ENCODE peak calls at places on chromosomes 4 and X, in nine cellular contexts. W is GM12865, X is uterus, V is hepatocyte, N is GM20000, H is fibroblast of pulmonary artery, O is fibroblast of lung, F is tibial nerve, C is astrocyte of the spinal cord. B is an unnamed sample.

GRCh38 chr4:15194520-15194919 is 192.2 kb downstream of the CPEB2 start:
- DNase-seq in W (no peak), X (no peak), V (no peak), N (no peak), H (no peak), O (peak), F (no peak), C (peak), B (no peak)

GRCh38 chrX:139691493-139691842 is 16.5 kb downstream of the MCF2 start:
- DNase-seq in W (no peak), X (no peak), V (peak), N (no peak), H (peak), O (peak), F (no peak), C (peak), B (no peak)

GRCh38 chrX:12138366-12139313 is at the start of gene FRMPD4:
- DNase-seq in W (no peak), X (no peak), V (peak), N (no peak), H (peak), O (peak), F (no peak), C (no peak), B (no peak)

GRCh38 chr4:74549936-74550335 is 105.0 kb downstream of the AREG start:
- DNase-seq in W (no peak), X (no peak), V (no peak), N (no peak), H (peak), O (peak), F (no peak), C (no peak), B (no peak)

GRCh38 chr4:157741642-157742041 is 431.2 kb downstream of the GASK1B start:
- DNase-seq in W (no peak), X (no peak), V (no peak), N (no peak), H (peak), O (peak), F (no peak), C (no peak), B (peak)

GRCh38 chr4:5460106-5460801 is 248.1 kb downstream of the EVC2 start:
- DNase-seq in W (peak), X (no peak), V (peak), N (peak), H (peak), O (peak), F (no peak), C (peak), B (peak)

GRCh38 chrX:35166023-35166422 is 223.4 kb downstream of the FAM47B start:
- DNase-seq in W (no peak), X (no peak), V (no peak), N (no peak), H (no peak), O (no peak), F (no peak), C (no peak), B (no peak)

GRCh38 chr4:180169394-180169793 is 2073.8 kb upstream of the TENM3 start:
- DNase-seq in W (no peak), X (no peak), V (no peak), N (no peak), H (no peak), O (no peak), F (no peak), C (no peak), B (no peak)

GRCh38 chrX:21982311-21982710 is 41.8 kb downstream of the SMS start:
- DNase-seq in W (no peak), X (no peak), V (no peak), N (no peak), H (no peak), O (no peak), F (no peak), C (no peak), B (no peak)

GRCh38 chr4:104352211-104352610 is 142.5 kb downstream of the CXXC4 start:
- DNase-seq in W (peak), X (no peak), V (no peak), N (no peak), H (no peak), O (no peak), F (no peak), C (no peak), B (no peak)

GRCh38 chr4:94472056-94472826 is 20.5 kb downstream of the PDLIM5 start:
- DNase-seq in W (no peak), X (no peak), V (no peak), N (no peak), H (peak), O (peak), F (no peak), C (peak), B (peak)

GRCh38 chrX:73877687-73878086 is 314.7 kb downstream of the CHIC1 start:
- DNase-seq in W (no peak), X (no peak), V (no peak), N (no peak), H (no peak), O (peak), F (no peak), C (no peak), B (no peak)

GRCh38 chr4:7435411-7436095 is 823 bp upstream of the PSAPL1 start:
- DNase-seq in W (no peak), X (no peak), V (peak), N (no peak), H (peak), O (peak), F (no peak), C (no peak), B (no peak)

GRCh38 chr4:153409412-153409811 is 56.7 kb upstream of the TMEM131L start:
- DNase-seq in W (no peak), X (no peak), V (no peak), N (no peak), H (peak), O (peak), F (no peak), C (peak), B (peak)

GRCh38 chrX:50967734-50968133 is 57.2 kb downstream of the BMP15 start:
- DNase-seq in W (no peak), X (no peak), V (no peak), N (no peak), H (no peak), O (peak), F (no peak), C (no peak), B (peak)

GRCh38 chr4:67593741-67594175 is 35.2 kb downstream of the STAP1 start:
- DNase-seq in W (no peak), X (no peak), V (peak), N (no peak), H (peak), O (peak), F (no peak), C (no peak), B (peak)

GRCh38 chr4:53321151-53321987 is 44.5 kb downstream of the SCFD2 start:
- DNase-seq in W (no peak), X (no peak), V (no peak), N (no peak), H (peak), O (peak), F (no peak), C (peak), B (peak)

GRCh38 chr4:68864438-68865177 is 48.8 kb downstream of the UGT2B10 start:
- DNase-seq in W (no peak), X (no peak), V (peak), N (no peak), H (no peak), O (no peak), F (no peak), C (no peak), B (no peak)

GRCh38 chrX:24782011-24782410 is 88.3 kb downstream of the POLA1 start:
- DNase-seq in W (no peak), X (no peak), V (no peak), N (no peak), H (no peak), O (no peak), F (no peak), C (no peak), B (no peak)

GRCh38 chrX:54807524-54808108 is at the start of gene MAGED2:
- DNase-seq in W (no peak), X (peak), V (peak), N (peak), H (peak), O (peak), F (peak), C (peak), B (no peak)

GRCh38 chrX:101220881-101221280 is 1.3 kb downstream of the DRP2 start:
- DNase-seq in W (no peak), X (no peak), V (no peak), N (no peak), H (no peak), O (no peak), F (no peak), C (no peak), B (no peak)

GRCh38 chrX:154750301-154751120 is at the start of gene GAB3:
- DNase-seq in W (peak), X (peak), V (peak), N (peak), H (peak), O (no peak), F (no peak), C (peak), B (no peak)

GRCh38 chrX:136260801-136261200 is 9.6 kb upstream of the MAP7D3 start:
- DNase-seq in W (no peak), X (no peak), V (no peak), N (no peak), H (peak), O (peak), F (no peak), C (peak), B (no peak)

GRCh38 chr4:16667464-16667863 is 231.0 kb downstream of the LDB2 start:
- DNase-seq in W (no peak), X (no peak), V (no peak), N (no peak), H (peak), O (peak), F (no peak), C (peak), B (peak)

GRCh38 chr4:19051751-19052296 is 1030.3 kb upstream of the LCORL start:
- DNase-seq in W (no peak), X (no peak), V (no peak), N (no peak), H (no peak), O (no peak), F (no peak), C (no peak), B (no peak)

GRCh38 chr4:72128741-72129140 is 96.9 kb downstream of the NPFFR2 start:
- DNase-seq in W (no peak), X (no peak), V (no peak), N (no peak), H (no peak), O (no peak), F (no peak), C (no peak), B (no peak)

GRCh38 chr4:155759372-155760252 is 791 bp downstream of the GUCY1B1 start:
- DNase-seq in W (peak), X (peak), V (peak), N (peak), H (peak), O (peak), F (peak), C (no peak), B (no peak)

GRCh38 chrX:153599192-153600031 is 473 bp upstream of the CCNQ start:
- DNase-seq in W (peak), X (peak), V (peak), N (peak), H (peak), O (peak), F (peak), C (peak), B (peak)
- TF ChIP-seq CTCF in W (no peak), X (no peak), V (no peak), N (no peak), H (no peak), O (no peak), F (no peak), C (no peak), B (no peak)

GRCh38 chrX:113947548-113947947 is 636.3 kb upstream of the HTR2C start:
- DNase-seq in W (no peak), X (no peak), V (peak), N (no peak), H (no peak), O (no peak), F (no peak), C (no peak), B (peak)
- TF ChIP-seq CTCF in W (no peak), X (no peak), V (peak), N (no peak), H (no peak), O (no peak), F (no peak), C (no peak), B (peak)

DNA sequence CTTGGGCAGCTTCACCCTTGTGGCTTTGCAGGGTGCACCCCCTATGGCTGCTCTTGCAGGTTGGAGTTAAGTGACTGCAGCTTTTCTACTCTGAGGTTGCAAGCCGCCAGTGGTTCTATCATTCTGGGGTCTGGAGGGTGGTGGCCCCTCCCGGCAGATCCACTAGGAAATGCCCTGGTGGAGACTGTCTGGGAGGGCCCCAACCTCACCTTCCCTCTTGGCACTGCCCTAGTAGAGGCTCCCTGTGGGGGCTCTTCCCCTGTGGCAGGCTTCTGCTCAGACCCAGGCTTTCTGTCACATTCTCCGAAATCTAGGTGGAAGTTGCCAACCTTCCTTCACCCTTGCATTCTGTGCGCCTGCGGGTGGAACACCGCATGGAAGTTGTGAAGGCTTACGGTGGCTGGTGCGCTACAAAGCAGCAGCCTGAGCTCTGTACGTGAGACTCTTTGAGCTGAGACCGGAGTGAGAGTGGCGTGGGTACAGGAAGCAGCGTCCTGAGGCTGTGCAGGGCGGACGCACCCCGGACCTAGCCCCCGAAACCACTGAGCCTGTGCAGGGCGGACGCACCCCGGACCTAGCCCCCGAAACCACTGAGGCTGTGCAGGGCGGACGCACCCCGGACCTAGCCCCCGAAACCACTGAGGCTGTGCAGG is 626.7 kb upstream of the FRG1 start:
- DNase-seq in W (no peak), X (no peak), V (no peak), N (no peak), H (no peak), O (no peak), F (no peak), C (no peak), B (no peak)
- TF ChIP-seq CTCF in W (no peak), X (no peak), V (no peak), N (no peak), H (no peak), O (no peak), F (no peak), C (no peak), B (no peak)

GRCh38 chr4:2630556-2631273 is 94.3 kb downstream of the FAM193A start:
- DNase-seq in W (peak), X (no peak), V (no peak), N (no peak), H (no peak), O (no peak), F (no peak), C (no peak), B (no peak)
- TF ChIP-seq CTCF in W (no peak), X (no peak), V (no peak), N (no peak), H (no peak), O (no peak), F (no peak), C (no peak), B (no peak)

GRCh38 chr4:84940960-84941359 is 25.5 kb downstream of the WDFY3 start:
- DNase-seq in W (no peak), X (no peak), V (no peak), N (no peak), H (no peak), O (no peak), F (no peak), C (no peak), B (no peak)
- TF ChIP-seq CTCF in W (no peak), X (no peak), V (no peak), N (no peak), H (no peak), O (no peak), F (no peak), C (no peak), B (no peak)

GRCh38 chr4:182642831-182643230 is 274.4 kb downstream of the DCTD start:
- DNase-seq in W (peak), X (no peak), V (no peak), N (no peak), H (peak), O (peak), F (no peak), C (peak), B (peak)
- TF ChIP-seq CTCF in W (peak), X (no peak), V (no peak), N (no peak), H (peak), O (no peak), F (no peak), C (peak), B (no peak)

GRCh38 chrX:118644378-118644777 is 83.0 kb upstream of the IL13RA1 start:
- DNase-seq in W (peak), X (no peak), V (peak), N (peak), H (peak), O (peak), F (no peak), C (peak), B (peak)
- TF ChIP-seq CTCF in W (no peak), X (peak), V (peak), N (no peak), H (peak), O (peak), F (peak), C (peak), B (peak)

B was measured in MCF 10A.